ENCODE peak calls at places on chromosomes 16 and 17, in five cellular contexts. L is RWPE1, W is heart left ventricle, E is A549, B is left lung. R is an unnamed sample.

GRCh38 chr16:67281536-67282446 is 2.5 kb downstream of the PLEKHG4 start:
- DNase-seq in E (no peak), W (no peak), B (no peak), L (no peak), R (no peak)

GRCh38 chr16:66483689-66484452 is 56.8 kb downstream of the BEAN1 start:
- DNase-seq in E (peak; percentile 80), B (peak; percentile 86), W (peak; percentile 92), L (peak; percentile 78), R (peak; percentile 84)

GRCh38 chr16:57627184-57627871 is 1.1 kb upstream of the ADGRG1 start:
- DNase-seq in E (peak; percentile 79), W (no peak), L (no peak), B (no peak), R (no peak)

GRCh38 chr16:58661199-58661830 is 23.3 kb downstream of the SLC38A7 start:
- DNase-seq in L (peak; percentile 86), B (peak; percentile 46), W (no peak), E (peak; percentile 87), R (peak; percentile 17)

GRCh38 chr16:66273644-66274334 is 92.7 kb upstream of the CDH5 start:
- DNase-seq in B (no peak), L (no peak), E (peak; percentile 16), W (no peak), R (no peak)

GRCh38 chr17:178292-179065 is 3.0 kb downstream of the DOC2B start:
- DNase-seq in B (no peak), L (no peak), W (peak; percentile 4), E (no peak), R (no peak)

GRCh38 chr16:24977673-24978065 is 37.5 kb downstream of the ARHGAP17 start:
- DNase-seq in W (no peak), L (peak; percentile 42), E (peak; percentile 27), B (no peak), R (no peak)

GRCh38 chr16:59993101-59993500 is 1259.0 kb upstream of the GOT2 start:
- DNase-seq in L (no peak), E (peak; percentile 51), B (no peak), W (no peak), R (no peak)

GRCh38 chr16:56493815-56494214 is 26.0 kb downstream of the BBS2 start:
- DNase-seq in L (no peak), W (no peak), B (no peak), E (no peak), R (no peak)

GRCh38 chr16:30567991-30568638 is 3.4 kb downstream of the ZNF688 start:
- DNase-seq in B (no peak), W (no peak), E (peak; percentile 78), L (peak; percentile 85), R (no peak)

GRCh38 chr16:68446941-68447675 is 1.2 kb downstream of the SMPD3 start:
- DNase-seq in E (no peak), L (no peak), B (no peak), W (no peak), R (peak; percentile 2)

GRCh38 chr16:61987474-61988012 is 48.7 kb downstream of the CDH8 start:
- DNase-seq in W (no peak), B (no peak), E (no peak), L (no peak), R (no peak)

GRCh38 chr17:75731716-75732498 is 10.6 kb downstream of the ITGB4 start:
- DNase-seq in L (no peak), W (no peak), E (no peak), B (no peak), R (no peak)

GRCh38 chr16:77148121-77148520 is 42.9 kb upstream of the MON1B start:
- DNase-seq in E (no peak), W (no peak), L (no peak), B (no peak), R (no peak)

GRCh38 chr17:77884967-77885641 is 73.4 kb upstream of the TNRC6C start:
- DNase-seq in L (no peak), W (peak; percentile 27), E (no peak), B (no peak), R (no peak)

GRCh38 chr16:14324581-14324980 is 253.5 kb downstream of the MRTFB start:
- DNase-seq in W (no peak), E (no peak), B (no peak), L (no peak), R (no peak)

GRCh38 chr17:46264456-46265198 is 30.3 kb upstream of the LRRC37A start:
- DNase-seq in W (no peak), E (peak; percentile 64), L (peak; percentile 88), B (no peak), R (no peak)

GRCh38 chr17:37834168-37834567 is 89.3 kb upstream of the HNF1B start:
- DNase-seq in B (no peak), W (no peak), L (no peak), E (no peak), R (no peak)

GRCh38 chr17:685006-685405 is 29.6 kb downstream of the VPS53 start:
- DNase-seq in L (no peak), E (no peak), B (no peak), W (no peak), R (no peak)

GRCh38 chr16:89623511-89624232 is 10.2 kb downstream of the DPEP1 start:
- DNase-seq in W (no peak), L (no peak), E (no peak), B (no peak), R (no peak)

GRCh38 chr17:31433091-31433790 is 41.8 kb downstream of the RAB11FIP4 start:
- DNase-seq in E (no peak), W (no peak), B (no peak), L (no peak), R (no peak)

GRCh38 chr17:3946711-3947235 is 17.5 kb downstream of the ATP2A3 start:
- DNase-seq in E (no peak), L (no peak), W (no peak), B (no peak), R (no peak)

GRCh38 chr17:7215652-7216139 is 3.9 kb downstream of the DLG4 start:
- DNase-seq in W (no peak), L (no peak), E (no peak), B (no peak), R (no peak)

GRCh38 chr17:7214300-7215135 is 5.1 kb downstream of the DLG4 start:
- DNase-seq in W (peak; percentile 99), B (peak; percentile 98), L (peak; percentile 98), E (peak; percentile 100), R (peak; percentile 100)

GRCh38 chr17:7211512-7212277 is 7.9 kb downstream of the DLG4 start:
- DNase-seq in L (no peak), E (no peak), W (no peak), B (no peak), R (no peak)

GRCh38 chr17:7215136-7215638 is 4.4 kb downstream of the DLG4 start:
- DNase-seq in E (no peak), W (no peak), B (no peak), L (peak; percentile 94), R (no peak)

GRCh38 chr17:7213895-7214299 is 5.7 kb downstream of the DLG4 start:
- DNase-seq in W (no peak), B (no peak), L (peak; percentile 73), E (peak; percentile 96), R (peak; percentile 96)
- TF ChIP-seq CTCF in W (no peak), B (no peak), L (no peak), E (peak; percentile 64), R (peak; percentile 77)

GRCh38 chr17:44402564-44403172 is 13.2 kb upstream of the ITGA2B start:
- DNase-seq in B (no peak), W (no peak), E (no peak), L (no peak), R (no peak)

GRCh38 chr17:44397479-44398440 is 8.3 kb upstream of the ITGA2B start:
- DNase-seq in B (no peak), E (no peak), W (no peak), L (no peak), R (no peak)

GRCh38 chr17:44396946-44397345 is 7.5 kb upstream of the ITGA2B start:
- DNase-seq in W (no peak), L (no peak), E (no peak), B (no peak), R (no peak)

GRCh38 chr17:44398692-44399691 is 9.5 kb upstream of the ITGA2B start:
- DNase-seq in E (no peak), W (no peak), B (no peak), L (no peak), R (no peak)

DNA sequence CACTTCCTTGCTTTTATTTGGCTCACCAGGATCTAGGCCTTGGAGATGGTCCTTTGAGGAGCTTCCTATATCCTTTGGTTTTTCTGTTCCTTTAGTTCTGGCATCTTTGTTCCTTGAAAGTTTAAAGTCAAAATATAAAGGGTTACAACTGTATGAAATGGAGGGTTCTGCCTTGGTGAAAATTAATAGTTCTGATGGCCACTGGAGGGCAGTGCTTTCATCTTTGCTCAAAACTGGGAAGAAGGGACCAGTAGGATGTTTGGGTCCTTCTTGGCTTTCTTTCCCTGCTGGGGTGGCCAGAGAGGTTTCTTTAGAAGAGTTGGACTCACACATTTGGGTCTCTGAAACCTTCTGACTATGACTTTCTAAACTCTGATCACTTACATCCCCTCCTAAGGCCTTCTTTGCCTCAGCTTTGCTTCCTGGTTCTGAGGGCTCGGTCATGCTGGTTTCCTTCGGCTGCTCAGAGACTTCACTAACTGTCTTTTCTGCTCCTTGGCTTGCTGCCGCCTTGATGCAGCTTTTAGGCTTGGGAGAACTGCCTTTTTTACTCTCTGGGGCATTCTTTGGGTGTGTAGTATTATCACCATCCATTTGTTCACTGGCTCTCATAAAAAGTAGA is 10.9 kb upstream of the ITGA2B start:
- DNase-seq in L (peak; percentile 20), E (peak; percentile 48), W (no peak), B (no peak), R (no peak)
- TF ChIP-seq CTCF in L (peak; percentile 59), E (peak; percentile 75), W (peak; percentile 11), B (peak; percentile 10), R (peak; percentile 61)

DNA sequence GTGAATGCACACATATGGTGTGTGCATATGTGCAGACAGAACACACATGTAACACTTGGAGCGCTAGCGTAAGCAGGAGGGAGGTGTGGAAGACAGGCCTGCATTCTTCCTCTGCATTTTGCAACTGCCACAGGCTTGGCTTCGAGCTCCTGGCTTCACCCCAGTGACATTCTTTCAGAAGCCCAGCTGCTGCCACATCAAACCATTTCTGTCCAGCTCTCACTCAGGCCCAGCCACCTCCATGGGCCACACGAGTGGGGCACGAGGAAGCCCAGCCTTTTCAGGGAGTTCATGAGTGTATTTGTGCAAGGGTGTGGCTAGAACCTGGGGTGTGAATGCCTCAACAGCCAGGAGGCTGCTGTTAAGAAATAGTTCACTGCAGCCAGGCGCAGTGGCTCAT is 18.8 kb downstream of the LGALS3BP start:
- DNase-seq in B (peak; percentile 56), E (no peak), W (no peak), L (no peak), R (no peak)
- TF ChIP-seq CTCF in B (no peak), E (no peak), W (no peak), L (no peak), R (no peak)

DNA sequence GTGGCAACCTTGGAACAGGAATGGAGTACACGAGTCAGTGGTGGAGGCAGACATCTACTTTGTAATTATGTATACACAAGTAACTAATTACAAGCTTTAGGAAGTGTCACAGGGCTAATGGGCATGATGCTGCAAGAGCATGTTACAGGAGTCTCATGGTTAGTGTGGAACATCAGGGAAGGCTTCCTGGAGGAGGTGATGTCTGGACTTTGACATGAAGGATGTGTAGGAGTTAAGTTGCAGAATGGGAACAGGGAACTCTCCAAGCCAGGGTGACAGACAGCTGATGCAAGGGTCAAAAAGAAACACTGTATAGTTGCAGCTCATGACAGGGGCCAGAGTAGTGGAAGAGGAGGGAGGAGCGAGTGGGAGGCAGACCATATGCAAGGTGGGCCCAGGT is 483.8 kb upstream of the EEF2KMT start:
- DNase-seq in E (no peak), B (no peak), W (no peak), L (no peak), R (no peak)
- TF ChIP-seq CTCF in E (no peak), B (no peak), W (no peak), L (no peak), R (no peak)

GRCh38 chr17:60586288-60586974 is 13.6 kb upstream of the PPM1D start:
- DNase-seq in B (no peak), E (peak; percentile 51), W (no peak), L (no peak), R (no peak)
- TF ChIP-seq CTCF in B (no peak), E (peak; percentile 55), W (no peak), L (no peak), R (no peak)

R was measured in neural crest cell.